ENCODE peak calls at places on chromosomes 4 and X, in five cellular contexts. T, I, R, B and D are unnamed samples.

GRCh38 chrX:32448320-32448719 is 763.0 kb downstream of the DMD start:
- DNase-seq in I (no peak), T (no peak), R (no peak), B (no peak), D (no peak)

GRCh38 chr4:1686440-1687036 is 2.4 kb upstream of the FAM53A start:
- DNase-seq in T (no peak), B (no peak), I (no peak), R (no peak), D (no peak)

GRCh38 chr4:10180927-10181744 is 64.5 kb upstream of the WDR1 start:
- DNase-seq in I (no peak), T (no peak), R (no peak), B (peak; percentile 51), D (no peak)

GRCh38 chr4:82560853-82561744 is 689 bp downstream of the TMEM150C start:
- DNase-seq in R (peak; percentile 22), B (no peak), T (peak; percentile 44), I (peak; percentile 22), D (no peak)

GRCh38 chrX:13898084-13898483 is 81.2 kb upstream of the GPM6B start:
- DNase-seq in B (peak; percentile 22), T (no peak), R (no peak), I (no peak), D (no peak)

GRCh38 chrX:71859637-71860036 is 51.0 kb upstream of the NHSL2 start:
- DNase-seq in T (no peak), B (peak; percentile 33), R (peak; percentile 23), I (peak; percentile 38), D (no peak)

GRCh38 chr4:61958591-61958990 is 758.5 kb downstream of the ADGRL3 start:
- DNase-seq in B (no peak), I (no peak), R (no peak), T (no peak), D (no peak)

GRCh38 chrX:123222920-123223319 is 38.8 kb downstream of the GRIA3 start:
- DNase-seq in I (peak; percentile 77), B (no peak), R (peak; percentile 25), T (no peak), D (no peak)

GRCh38 chrX:129606918-129607317 is 47.8 kb downstream of the APLN start:
- DNase-seq in I (peak; percentile 77), B (peak; percentile 36), R (peak; percentile 67), T (no peak), D (no peak)

GRCh38 chr4:140595065-140595464 is 26.3 kb upstream of the UCP1 start:
- DNase-seq in T (no peak), B (peak; percentile 9), I (peak; percentile 56), R (no peak), D (no peak)

GRCh38 chrX:148536961-148537360 is 36.5 kb downstream of the AFF2 start:
- DNase-seq in I (no peak), R (no peak), T (no peak), B (no peak), D (no peak)

GRCh38 chrX:34509394-34509793 is 147.7 kb downstream of the TMEM47 start:
- DNase-seq in R (no peak), T (no peak), B (no peak), I (no peak), D (no peak)

GRCh38 chr4:91243132-91243531 is 1060.6 kb upstream of the GRID2 start:
- DNase-seq in I (peak; percentile 39), R (peak; percentile 90), B (no peak), T (no peak), D (no peak)

GRCh38 chr4:165199722-165200121 is 7.6 kb upstream of the KLHL2 start:
- DNase-seq in B (no peak), R (no peak), T (no peak), I (peak; percentile 55), D (no peak)

GRCh38 chr4:993111-994029 is at the start of gene SLC26A1:
- DNase-seq in B (no peak), I (peak; percentile 78), T (peak; percentile 83), R (peak; percentile 87), D (no peak)

GRCh38 chrX:132219343-132219768 is at the start of gene RAP2C:
- DNase-seq in R (peak; percentile 84), I (peak; percentile 85), B (peak; percentile 54), T (peak; percentile 78), D (peak; percentile 90)

GRCh38 chrX:55907968-55908607 is 190.5 kb downstream of the RRAGB start:
- DNase-seq in T (no peak), I (peak; percentile 71), R (peak; percentile 55), B (no peak), D (peak; percentile 84)

GRCh38 chr4:48121180-48121579 is 12.9 kb downstream of the TXK start:
- DNase-seq in R (no peak), I (no peak), T (no peak), B (no peak), D (no peak)

GRCh38 chr4:39699676-39700409 is 1.9 kb downstream of the UBE2K start:
- DNase-seq in T (no peak), I (no peak), R (no peak), B (peak; percentile 41), D (no peak)

GRCh38 chr4:153451931-153452660 is 14.1 kb upstream of the TMEM131L start:
- DNase-seq in R (no peak), B (no peak), I (peak; percentile 68), T (no peak), D (peak; percentile 79)

GRCh38 chr4:149765630-149766029 is 50.0 kb downstream of the IQCM start:
- DNase-seq in R (no peak), B (peak; percentile 83), I (no peak), T (no peak), D (no peak)

GRCh38 chr4:3768842-3769641 is 2.9 kb downstream of the ADRA2C start:
- DNase-seq in I (no peak), R (no peak), B (no peak), T (no peak), D (no peak)
- H3K27me3 ChIP-seq in I (no peaks in the 10 kb centered on the region), R (peaks cover 26% of the 10 kb centered on the region), B (peaks cover 77% of the 10 kb centered on the region), T (no peaks in the 10 kb centered on the region), D (peaks cover 88% of the 10 kb centered on the region)

GRCh38 chr4:74932010-74932409 is 906 bp upstream of the PARM1 start:
- DNase-seq in T (no peak), B (no peak), I (no peak), R (no peak), D (no peak)

GRCh38 chr4:74933562-74934015 is 673 bp downstream of the PARM1 start:
- DNase-seq in R (no peak), T (peak; percentile 13), B (no peak), I (peak; percentile 58), D (peak; percentile 76)

GRCh38 chr4:74931386-74931785 is 1.5 kb upstream of the PARM1 start:
- DNase-seq in T (no peak), R (no peak), I (no peak), B (no peak), D (no peak)

GRCh38 chr4:74934016-74934821 is 1.3 kb downstream of the PARM1 start:
- DNase-seq in B (peak; percentile 14), T (peak; percentile 39), I (peak; percentile 79), R (peak; percentile 21), D (peak; percentile 82)

DNA sequence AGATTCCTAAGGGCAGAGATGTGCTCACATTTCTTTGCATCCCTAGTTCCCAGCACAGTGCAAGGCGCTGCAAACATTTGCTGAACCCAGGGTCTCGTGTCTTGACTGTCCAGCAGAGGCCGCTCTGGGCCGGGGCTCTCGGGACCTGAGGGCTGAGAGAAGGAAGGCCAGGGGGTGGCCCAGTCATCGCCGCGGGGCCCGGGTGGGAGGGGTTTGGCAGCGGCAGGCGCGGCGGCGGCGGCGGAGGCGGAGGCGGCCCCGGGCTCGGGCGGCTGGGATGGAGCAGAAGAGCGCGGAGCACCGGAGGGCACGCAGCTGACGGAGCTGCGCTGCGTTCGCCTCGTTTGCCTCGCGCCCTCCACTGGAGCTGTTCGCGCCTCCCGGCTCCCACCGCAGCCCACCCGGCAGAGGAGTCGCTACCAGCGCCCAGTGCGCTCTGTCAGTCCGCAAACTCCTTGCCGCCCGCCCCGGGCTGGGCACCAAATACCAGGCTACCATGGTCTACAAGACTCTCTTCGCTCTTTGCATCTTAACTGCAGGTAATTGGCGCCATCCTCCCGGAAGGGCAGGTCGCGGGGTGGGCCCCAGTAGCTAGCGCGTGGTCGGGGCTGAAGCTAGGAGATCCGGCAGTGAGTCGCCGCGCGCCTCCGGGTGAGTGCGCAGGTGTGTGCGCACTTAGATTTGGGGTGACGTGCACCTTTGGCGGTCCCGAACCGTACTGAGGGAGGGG is at the start of gene PARM1:
- DNase-seq in B (peak; percentile 61), R (peak; percentile 88), T (peak; percentile 87), I (peak; percentile 94), D (peak; percentile 95)
- H3K27ac ChIP-seq in B (no peak within 1 kb of the TSS), R (peak within 1 kb of the TSS; percentile 45), T (no peak within 1 kb of the TSS), I (peak within 1 kb of the TSS; percentile 93), D (peak within 1 kb of the TSS; percentile 41)

DNA sequence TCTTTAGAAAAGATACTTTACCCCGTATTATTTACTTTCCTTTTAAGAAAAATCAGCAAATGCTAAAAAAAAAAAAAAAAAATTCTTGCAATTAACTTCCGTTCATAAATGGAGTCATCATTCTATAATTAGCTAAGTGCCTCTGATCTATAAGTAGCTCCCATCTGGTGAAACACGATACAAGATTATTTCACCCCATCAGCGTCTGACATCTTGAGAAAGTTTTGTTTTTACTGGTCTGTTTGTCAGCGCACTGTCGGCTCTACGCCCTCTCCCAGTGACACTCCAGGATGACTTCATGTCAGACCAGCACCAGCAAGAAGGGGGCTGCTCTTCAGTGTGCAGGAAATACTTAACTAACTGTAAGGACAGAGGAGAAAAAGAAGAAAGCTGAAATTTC is 108.3 kb downstream of the AFAP1 start:
- DNase-seq in B (peak; percentile 97), R (no peak), I (no peak), T (no peak), D (no peak)
- TF ChIP-seq POLR2A in B (no peak), R (no peak), I (no peak), T (no peak), D (no peak)

DNA sequence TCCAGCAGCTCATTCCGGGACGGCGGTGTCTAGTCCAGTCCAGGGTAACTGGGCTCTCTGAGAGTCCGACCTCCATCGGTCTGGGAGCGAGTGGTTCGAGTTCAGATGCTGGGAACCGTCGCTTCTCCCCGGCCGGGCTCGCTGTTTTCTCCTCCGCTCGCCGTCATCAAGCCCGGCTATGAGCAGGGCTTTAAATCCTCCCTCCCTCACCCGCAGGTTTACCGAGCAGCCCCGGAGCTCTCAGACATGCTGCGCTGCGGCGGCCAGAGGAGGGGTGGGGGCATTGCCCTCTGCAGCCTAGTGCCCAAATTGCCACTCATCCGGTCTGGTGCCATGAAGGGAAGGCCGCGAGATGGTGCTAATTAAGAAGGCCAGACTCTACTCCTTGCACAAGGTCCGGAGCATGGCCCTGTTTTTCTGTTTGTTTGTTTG is 23.2 kb downstream of the HAND2 start:
- DNase-seq in T (no peak), R (no peak), B (no peak), I (no peak), D (no peak)
- H3K27me3 ChIP-seq in T (peaks cover 69% of the 10 kb centered on the region), R (peaks cover 82% of the 10 kb centered on the region), B (peaks cover 79% of the 10 kb centered on the region), I (no peaks in the 10 kb centered on the region), D (peaks cover 98% of the 10 kb centered on the region)

GRCh38 chr4:143336828-143337599 is at the start of gene GAB1:
- DNase-seq in T (peak; percentile 87), R (peak; percentile 87), B (peak; percentile 80), I (peak; percentile 82), D (peak; percentile 94)
- H3K27ac ChIP-seq in T (peak within 1 kb of the TSS; percentile 91), R (peak within 1 kb of the TSS; percentile 80), B (peak within 1 kb of the TSS; percentile 93), I (peak within 1 kb of the TSS; percentile 97), D (peak within 1 kb of the TSS; percentile 97)

DNA sequence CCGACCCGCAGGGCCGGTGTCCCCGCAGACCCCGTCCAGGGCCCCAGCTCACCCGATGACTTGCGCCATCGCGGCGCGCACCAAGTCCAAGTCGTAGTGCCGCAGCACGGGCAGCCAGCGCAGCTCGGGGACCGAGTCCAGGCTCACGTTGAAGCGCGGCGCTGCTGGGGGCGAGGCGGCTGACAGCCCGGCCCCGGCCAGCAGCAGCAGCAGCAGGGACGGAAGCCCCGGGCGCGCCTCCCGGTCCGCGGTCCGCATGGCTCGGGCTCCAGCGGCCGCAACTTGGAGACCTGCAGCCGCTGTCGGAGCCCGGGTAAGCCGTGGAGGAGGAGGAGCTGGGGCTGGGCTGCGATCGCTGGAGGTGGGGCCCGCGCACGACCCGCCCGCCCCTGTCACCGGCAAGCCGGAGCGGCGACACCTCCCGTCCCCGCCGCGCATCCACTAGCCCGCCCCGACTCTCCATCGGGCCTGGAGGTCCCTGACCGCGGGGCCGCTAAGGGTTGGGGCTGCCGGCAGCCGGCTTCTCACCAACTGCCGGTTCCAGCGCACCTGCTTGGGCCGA is at the start of gene NAAA:
- DNase-seq in I (peak; percentile 87), B (peak; percentile 65), R (peak; percentile 84), T (peak; percentile 95), D (peak; percentile 98)
- TF ChIP-seq POLR2A in I (peak; percentile 45), B (no peak), R (no peak), T (peak; percentile 77), D (no peak)